ENCODE peak calls at places on chromosomes 12 and 14, in ten cellular contexts. One of them, this sample, is unnamed.

GRCh38 chr14:38775986-38776385 is 327.0 kb downstream of the SEC23A start:
- DNase-seq in left lung: no peak
- DNase-seq in testis: no peak
- DNase-seq in psoas muscle: no peak
- DNase-seq in astrocyte: no peak
- DNase-seq in pancreas: no peak
- DNase-seq in BE2C: no peak
- DNase-seq in brain microvascular endothelial cell: no peak
- DNase-seq in tibial artery: no peak
- DNase-seq in CD8-positive, alpha-beta T cell: no peak
- DNase-seq in this sample: no peak

GRCh38 chr12:59320112-59320511 is 275.7 kb upstream of the SLC16A7 start:
- DNase-seq in testis: no peak
- DNase-seq in tibial artery: no peak
- DNase-seq in BE2C: no peak
- DNase-seq in left lung: no peak
- DNase-seq in astrocyte: no peak
- DNase-seq in CD8-positive, alpha-beta T cell: no peak
- DNase-seq in brain microvascular endothelial cell: no peak
- DNase-seq in pancreas: no peak
- DNase-seq in psoas muscle: no peak
- DNase-seq in this sample: no peak

GRCh38 chr14:22265319-22266140 is 323.5 kb downstream of the DAD1 start:
- DNase-seq in brain microvascular endothelial cell: peak; percentile 35
- DNase-seq in pancreas: no peak
- DNase-seq in testis: no peak
- DNase-seq in BE2C: no peak
- DNase-seq in left lung: no peak
- DNase-seq in CD8-positive, alpha-beta T cell: no peak
- DNase-seq in astrocyte: no peak
- DNase-seq in tibial artery: peak; percentile 77
- DNase-seq in psoas muscle: no peak
- DNase-seq in this sample: no peak

GRCh38 chr12:31961137-31961536 is 1.9 kb downstream of the RESF1 start:
- DNase-seq in testis: no peak
- DNase-seq in astrocyte: no peak
- DNase-seq in CD8-positive, alpha-beta T cell: no peak
- DNase-seq in pancreas: no peak
- DNase-seq in left lung: no peak
- DNase-seq in psoas muscle: no peak
- DNase-seq in tibial artery: no peak
- DNase-seq in BE2C: no peak
- DNase-seq in brain microvascular endothelial cell: no peak
- DNase-seq in this sample: no peak

GRCh38 chr14:71143391-71144290 is 236.4 kb downstream of the PCNX1 start:
- DNase-seq in left lung: no peak
- DNase-seq in brain microvascular endothelial cell: peak; percentile 89
- DNase-seq in BE2C: no peak
- DNase-seq in testis: no peak
- DNase-seq in CD8-positive, alpha-beta T cell: peak; percentile 71
- DNase-seq in pancreas: no peak
- DNase-seq in astrocyte: peak; percentile 94
- DNase-seq in psoas muscle: no peak
- DNase-seq in tibial artery: no peak
- DNase-seq in this sample: no peak

GRCh38 chr12:497501-498160 is 37.9 kb downstream of the B4GALNT3 start:
- DNase-seq in tibial artery: no peak
- DNase-seq in astrocyte: no peak
- DNase-seq in CD8-positive, alpha-beta T cell: no peak
- DNase-seq in brain microvascular endothelial cell: no peak
- DNase-seq in psoas muscle: no peak
- DNase-seq in left lung: no peak
- DNase-seq in testis: no peak
- DNase-seq in pancreas: no peak
- DNase-seq in BE2C: no peak
- DNase-seq in this sample: no peak

GRCh38 chr12:26520154-26520553 is 312.8 kb downstream of the ITPR2 start:
- DNase-seq in brain microvascular endothelial cell: no peak
- DNase-seq in tibial artery: no peak
- DNase-seq in psoas muscle: no peak
- DNase-seq in pancreas: no peak
- DNase-seq in testis: no peak
- DNase-seq in CD8-positive, alpha-beta T cell: no peak
- DNase-seq in left lung: no peak
- DNase-seq in astrocyte: no peak
- DNase-seq in BE2C: no peak
- DNase-seq in this sample: no peak

GRCh38 chr12:57575771-57576612 is 15.0 kb upstream of the PIP4K2C start:
- DNase-seq in BE2C: no peak
- DNase-seq in pancreas: no peak
- DNase-seq in left lung: no peak
- DNase-seq in psoas muscle: no peak
- DNase-seq in CD8-positive, alpha-beta T cell: no peak
- DNase-seq in tibial artery: no peak
- DNase-seq in brain microvascular endothelial cell: no peak
- DNase-seq in astrocyte: no peak
- DNase-seq in testis: no peak
- DNase-seq in this sample: no peak

GRCh38 chr12:18277196-18277595 is 15.9 kb downstream of the PIK3C2G start:
- DNase-seq in left lung: no peak
- DNase-seq in BE2C: no peak
- DNase-seq in brain microvascular endothelial cell: no peak
- DNase-seq in psoas muscle: no peak
- DNase-seq in astrocyte: peak; percentile 5
- DNase-seq in testis: no peak
- DNase-seq in CD8-positive, alpha-beta T cell: no peak
- DNase-seq in pancreas: no peak
- DNase-seq in tibial artery: no peak
- DNase-seq in this sample: no peak

GRCh38 chr14:93150227-93151206 is 34.2 kb downstream of the MOAP1 start:
- DNase-seq in left lung: peak; percentile 42
- DNase-seq in psoas muscle: peak; percentile 14
- DNase-seq in astrocyte: no peak
- DNase-seq in pancreas: no peak
- DNase-seq in testis: peak; percentile 24
- DNase-seq in BE2C: no peak
- DNase-seq in brain microvascular endothelial cell: no peak
- DNase-seq in tibial artery: no peak
- DNase-seq in CD8-positive, alpha-beta T cell: no peak
- DNase-seq in this sample: no peak

GRCh38 chr14:102930138-102930752 is 7.8 kb downstream of the AMN start:
- DNase-seq in brain microvascular endothelial cell: no peak
- DNase-seq in left lung: no peak
- DNase-seq in psoas muscle: peak; percentile 42
- DNase-seq in tibial artery: no peak
- DNase-seq in BE2C: peak; percentile 58
- DNase-seq in astrocyte: no peak
- DNase-seq in testis: no peak
- DNase-seq in pancreas: no peak
- DNase-seq in CD8-positive, alpha-beta T cell: no peak
- DNase-seq in this sample: no peak

GRCh38 chr12:57620245-57620935 is 9.2 kb downstream of the ARHGEF25 start:
- DNase-seq in CD8-positive, alpha-beta T cell: no peak
- DNase-seq in astrocyte: no peak
- DNase-seq in psoas muscle: no peak
- DNase-seq in pancreas: no peak
- DNase-seq in tibial artery: no peak
- DNase-seq in left lung: no peak
- DNase-seq in brain microvascular endothelial cell: no peak
- DNase-seq in BE2C: no peak
- DNase-seq in testis: no peak
- DNase-seq in this sample: no peak

GRCh38 chr14:64423987-64424386 is 35.8 kb downstream of the MTHFD1 start:
- DNase-seq in BE2C: no peak
- DNase-seq in astrocyte: peak; percentile 78
- DNase-seq in pancreas: no peak
- DNase-seq in CD8-positive, alpha-beta T cell: no peak
- DNase-seq in testis: no peak
- DNase-seq in psoas muscle: no peak
- DNase-seq in tibial artery: no peak
- DNase-seq in left lung: no peak
- DNase-seq in brain microvascular endothelial cell: peak; percentile 57
- DNase-seq in this sample: no peak

DNA sequence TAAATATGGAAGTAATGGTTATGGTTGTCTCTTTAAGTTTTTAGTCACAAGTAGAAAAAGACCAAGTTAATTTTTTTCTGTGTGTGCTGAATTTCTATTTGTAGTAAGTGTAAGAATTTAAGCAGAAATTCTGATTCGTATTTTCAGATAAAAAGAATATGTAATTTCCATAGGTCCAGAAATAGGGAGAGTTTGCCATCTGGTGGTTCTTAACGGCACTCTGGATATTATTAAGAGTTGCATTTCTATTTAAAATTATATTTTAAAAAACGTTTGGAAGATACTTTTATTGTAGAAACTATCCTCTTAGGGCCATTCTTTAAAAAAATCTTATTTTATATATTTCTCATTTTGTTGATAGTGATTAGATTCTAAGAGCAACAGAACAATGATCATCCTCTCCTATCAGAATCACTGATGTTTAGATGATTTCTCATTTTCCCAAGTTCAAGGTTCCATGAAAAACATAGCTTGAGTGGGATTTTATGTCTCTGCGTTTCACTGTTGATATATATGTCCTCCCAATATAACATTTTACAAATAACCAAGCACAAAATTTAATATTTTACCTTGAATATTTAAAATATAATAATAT is 88.3 kb downstream of the LRRK2 start:
- DNase-seq in testis: no peak
- DNase-seq in brain microvascular endothelial cell: no peak
- DNase-seq in astrocyte: peak; percentile 2
- DNase-seq in CD8-positive, alpha-beta T cell: no peak
- DNase-seq in left lung: no peak
- DNase-seq in tibial artery: no peak
- DNase-seq in BE2C: no peak
- DNase-seq in psoas muscle: no peak
- DNase-seq in pancreas: no peak
- DNase-seq in this sample: no peak
- H3K36me3 ChIP-seq in testis: no peaks in the 10 kb centered on the region
- H3K36me3 ChIP-seq in brain microvascular endothelial cell: no peaks in the 10 kb centered on the region
- H3K36me3 ChIP-seq in astrocyte: no peaks in the 10 kb centered on the region
- H3K36me3 ChIP-seq in CD8-positive, alpha-beta T cell: no peaks in the 10 kb centered on the region
- H3K36me3 ChIP-seq in left lung: no peaks in the 10 kb centered on the region
- H3K36me3 ChIP-seq in tibial artery: peaks cover 19% of the 10 kb centered on the region
- H3K36me3 ChIP-seq in BE2C: no peaks in the 10 kb centered on the region
- H3K36me3 ChIP-seq in psoas muscle: no peaks in the 10 kb centered on the region
- H3K36me3 ChIP-seq in pancreas: no peaks in the 10 kb centered on the region
- H3K36me3 ChIP-seq in this sample: peaks cover 24% of the 10 kb centered on the region

DNA sequence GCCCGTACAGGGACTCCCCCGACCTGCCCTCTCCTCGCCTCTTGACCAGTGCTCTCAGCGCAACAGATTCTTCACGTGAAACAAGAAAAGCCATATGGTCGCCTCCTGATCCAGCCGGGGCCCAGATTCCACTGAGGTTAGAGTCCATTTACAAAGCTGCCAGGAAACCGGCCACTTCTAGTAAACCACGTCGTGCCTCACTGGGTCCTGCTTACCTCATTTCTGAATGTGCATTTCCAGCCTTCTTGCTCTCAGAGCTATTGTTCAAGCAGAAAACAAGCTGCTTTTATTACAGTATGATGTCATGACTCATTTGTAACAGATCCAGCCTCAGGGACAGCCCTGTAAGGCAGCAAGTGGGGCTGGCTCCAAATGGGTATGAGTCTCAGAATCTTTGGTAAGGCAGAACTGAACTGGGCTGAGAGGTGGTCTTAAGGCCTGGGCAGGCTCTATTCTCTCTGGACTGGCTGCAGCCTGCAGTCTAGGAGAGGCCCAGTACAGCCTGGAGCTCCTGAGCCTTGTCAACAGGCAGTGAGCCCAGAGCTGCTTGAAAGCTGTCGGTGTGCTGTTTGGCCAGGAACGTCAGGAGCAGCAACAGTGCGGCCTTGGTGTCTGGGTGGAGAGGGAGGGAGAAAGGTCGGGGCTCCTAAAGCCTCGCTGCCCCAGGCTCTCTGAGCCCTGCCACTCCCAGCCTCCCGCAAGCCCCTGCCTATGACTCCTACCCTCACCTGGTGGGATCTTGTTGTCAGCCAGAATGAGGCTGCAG is 8.3 kb downstream of the REC8 start:
- DNase-seq in astrocyte: peak; percentile 88
- DNase-seq in testis: no peak
- DNase-seq in brain microvascular endothelial cell: peak; percentile 20
- DNase-seq in psoas muscle: peak; percentile 43
- DNase-seq in BE2C: no peak
- DNase-seq in tibial artery: no peak
- DNase-seq in CD8-positive, alpha-beta T cell: no peak
- DNase-seq in left lung: no peak
- DNase-seq in pancreas: no peak
- DNase-seq in this sample: no peak
- H3K36me3 ChIP-seq in astrocyte: peaks cover 23% of the 10 kb centered on the region
- H3K36me3 ChIP-seq in testis: no peaks in the 10 kb centered on the region
- H3K36me3 ChIP-seq in brain microvascular endothelial cell: peaks cover 73% of the 10 kb centered on the region
- H3K36me3 ChIP-seq in psoas muscle: peaks cover under 1% of the 10 kb centered on the region
- H3K36me3 ChIP-seq in BE2C: peaks cover 71% of the 10 kb centered on the region
- H3K36me3 ChIP-seq in tibial artery: peaks cover 32% of the 10 kb centered on the region
- H3K36me3 ChIP-seq in CD8-positive, alpha-beta T cell: peaks cover 51% of the 10 kb centered on the region
- H3K36me3 ChIP-seq in left lung: no peaks in the 10 kb centered on the region
- H3K36me3 ChIP-seq in pancreas: peaks cover 43% of the 10 kb centered on the region
- H3K36me3 ChIP-seq in this sample: peaks cover 100% of the 10 kb centered on the region

GRCh38 chr12:105194947-105195346 is 41.0 kb downstream of the APPL2 start:
- DNase-seq in pancreas: no peak
- DNase-seq in CD8-positive, alpha-beta T cell: no peak
- DNase-seq in testis: no peak
- DNase-seq in tibial artery: no peak
- DNase-seq in astrocyte: no peak
- DNase-seq in left lung: no peak
- DNase-seq in BE2C: no peak
- DNase-seq in psoas muscle: no peak
- DNase-seq in brain microvascular endothelial cell: no peak
- DNase-seq in this sample: no peak
- H3K36me3 ChIP-seq in pancreas: peaks cover 5% of the 10 kb centered on the region
- H3K36me3 ChIP-seq in CD8-positive, alpha-beta T cell: peaks cover 24% of the 10 kb centered on the region
- H3K36me3 ChIP-seq in testis: no peaks in the 10 kb centered on the region
- H3K36me3 ChIP-seq in tibial artery: peaks cover 45% of the 10 kb centered on the region
- H3K36me3 ChIP-seq in astrocyte: peaks cover 54% of the 10 kb centered on the region
- H3K36me3 ChIP-seq in left lung: no peaks in the 10 kb centered on the region
- H3K36me3 ChIP-seq in BE2C: no peaks in the 10 kb centered on the region
- H3K36me3 ChIP-seq in psoas muscle: no peaks in the 10 kb centered on the region
- H3K36me3 ChIP-seq in brain microvascular endothelial cell: peaks cover 61% of the 10 kb centered on the region
- H3K36me3 ChIP-seq in this sample: peaks cover 2% of the 10 kb centered on the region

DNA sequence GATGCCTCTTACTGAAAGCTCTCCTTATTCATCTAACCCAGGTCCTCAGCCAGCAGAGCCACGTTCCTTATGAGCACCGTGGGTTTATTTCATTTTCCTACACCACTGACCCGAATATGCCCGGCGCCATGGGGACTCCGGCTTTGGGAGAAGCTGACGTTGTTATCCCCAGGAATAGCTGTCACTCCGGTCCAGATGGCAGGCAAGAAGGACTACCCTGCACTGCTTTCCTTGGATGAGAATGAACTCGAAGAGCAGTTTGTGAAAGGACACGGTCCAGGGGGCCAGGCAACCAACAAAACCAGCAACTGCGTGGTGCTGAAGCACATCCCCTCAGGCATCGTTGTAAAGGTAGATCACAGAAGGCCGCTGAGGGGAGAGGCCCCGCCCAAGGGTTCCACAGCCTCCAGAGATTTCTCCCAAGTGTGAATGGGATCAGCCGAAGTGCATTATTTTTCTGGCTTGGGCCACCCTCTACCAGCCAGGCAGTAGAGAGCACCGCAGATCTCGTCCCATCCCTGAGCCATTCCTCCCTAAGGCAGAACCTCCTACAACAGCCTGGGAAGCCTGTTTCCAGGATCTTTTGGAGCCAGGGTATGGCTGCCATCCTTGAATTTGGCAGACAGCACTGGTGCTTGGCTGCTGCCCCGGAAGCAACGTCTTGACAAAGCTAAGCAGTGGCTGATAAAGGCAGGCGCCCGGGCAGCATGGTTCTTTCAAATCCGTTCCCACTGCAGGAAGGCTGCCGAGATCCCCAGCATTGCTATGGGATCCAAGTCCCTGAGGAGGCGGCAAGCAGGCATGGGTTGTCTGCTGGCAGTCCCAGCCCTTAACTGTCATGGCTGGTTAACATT is 17.8 kb downstream of the CDK2AP1 start:
- DNase-seq in tibial artery: no peak
- DNase-seq in brain microvascular endothelial cell: no peak
- DNase-seq in CD8-positive, alpha-beta T cell: no peak
- DNase-seq in testis: no peak
- DNase-seq in psoas muscle: no peak
- DNase-seq in astrocyte: no peak
- DNase-seq in pancreas: no peak
- DNase-seq in BE2C: no peak
- DNase-seq in left lung: no peak
- DNase-seq in this sample: no peak
- H3K36me3 ChIP-seq in tibial artery: peaks cover 24% of the 10 kb centered on the region
- H3K36me3 ChIP-seq in brain microvascular endothelial cell: peaks cover 45% of the 10 kb centered on the region
- H3K36me3 ChIP-seq in CD8-positive, alpha-beta T cell: peaks cover 21% of the 10 kb centered on the region
- H3K36me3 ChIP-seq in testis: no peaks in the 10 kb centered on the region
- H3K36me3 ChIP-seq in psoas muscle: no peaks in the 10 kb centered on the region
- H3K36me3 ChIP-seq in astrocyte: peaks cover 19% of the 10 kb centered on the region
- H3K36me3 ChIP-seq in pancreas: peaks cover 12% of the 10 kb centered on the region
- H3K36me3 ChIP-seq in BE2C: peaks cover 74% of the 10 kb centered on the region
- H3K36me3 ChIP-seq in left lung: no peaks in the 10 kb centered on the region
- H3K36me3 ChIP-seq in this sample: no peaks in the 10 kb centered on the region